ENCODE peak calls at places on chromosomes 11 and 22, in ten cellular contexts. One of them, this sample, is unnamed.
A peak's percentile ranks its signal among the peaks of the same experiment; 100 is the strongest.

GRCh38 chr22:40714514-40714966 is 35.3 kb downstream of the MCHR1 start:
- DNase-seq in DND-41: no peak
- DNase-seq in pancreas: no peak
- DNase-seq in COR-L47: peak; percentile 53
- DNase-seq in stimulated activated CD4-positive, alpha-beta T cell treated with anti-CD3 and anti-CD28 coated beads, Interleukin-2, amount 100 ng/mL, for 24 hours: no peak
- DNase-seq in lower lobe of right lung: no peak
- DNase-seq in HFF-Myc: no peak
- DNase-seq in GF-D8: no peak
- DNase-seq in mesothelial cell of epicardium: peak; percentile 53
- DNase-seq in KG1: no peak
- DNase-seq in this sample: peak; percentile 21

GRCh38 chr11:44615913-44616806 is 50.7 kb downstream of the CD82 start:
- DNase-seq in COR-L47: no peak
- DNase-seq in lower lobe of right lung: no peak
- DNase-seq in pancreas: peak; percentile 26
- DNase-seq in KG1: no peak
- DNase-seq in DND-41: no peak
- DNase-seq in GF-D8: no peak
- DNase-seq in HFF-Myc: no peak
- DNase-seq in mesothelial cell of epicardium: no peak
- DNase-seq in stimulated activated CD4-positive, alpha-beta T cell treated with anti-CD3 and anti-CD28 coated beads, Interleukin-2, amount 100 ng/mL, for 24 hours: no peak
- DNase-seq in this sample: no peak

GRCh38 chr11:71286701-71287643 is 34.6 kb upstream of the SHANK2 start:
- DNase-seq in mesothelial cell of epicardium: no peak
- DNase-seq in COR-L47: peak; percentile 18
- DNase-seq in GF-D8: no peak
- DNase-seq in HFF-Myc: peak; percentile 88
- DNase-seq in DND-41: no peak
- DNase-seq in KG1: no peak
- DNase-seq in pancreas: no peak
- DNase-seq in stimulated activated CD4-positive, alpha-beta T cell treated with anti-CD3 and anti-CD28 coated beads, Interleukin-2, amount 100 ng/mL, for 24 hours: no peak
- DNase-seq in lower lobe of right lung: peak; percentile 57
- DNase-seq in this sample: peak; percentile 77

GRCh38 chr22:26702906-26703830 is 45.8 kb downstream of the MIAT start:
- DNase-seq in stimulated activated CD4-positive, alpha-beta T cell treated with anti-CD3 and anti-CD28 coated beads, Interleukin-2, amount 100 ng/mL, for 24 hours: no peak
- DNase-seq in pancreas: no peak
- DNase-seq in GF-D8: no peak
- DNase-seq in lower lobe of right lung: no peak
- DNase-seq in DND-41: no peak
- DNase-seq in KG1: no peak
- DNase-seq in mesothelial cell of epicardium: no peak
- DNase-seq in COR-L47: no peak
- DNase-seq in HFF-Myc: no peak
- DNase-seq in this sample: no peak

GRCh38 chr11:63535734-63536133 is 874 bp upstream of the PLAAT4 start:
- DNase-seq in GF-D8: no peak
- DNase-seq in stimulated activated CD4-positive, alpha-beta T cell treated with anti-CD3 and anti-CD28 coated beads, Interleukin-2, amount 100 ng/mL, for 24 hours: peak; percentile 34
- DNase-seq in DND-41: no peak
- DNase-seq in lower lobe of right lung: no peak
- DNase-seq in KG1: no peak
- DNase-seq in HFF-Myc: no peak
- DNase-seq in COR-L47: no peak
- DNase-seq in mesothelial cell of epicardium: no peak
- DNase-seq in pancreas: no peak
- DNase-seq in this sample: no peak

GRCh38 chr11:33692013-33692504 is 8.6 kb downstream of the C11orf91 start:
- DNase-seq in stimulated activated CD4-positive, alpha-beta T cell treated with anti-CD3 and anti-CD28 coated beads, Interleukin-2, amount 100 ng/mL, for 24 hours: no peak
- DNase-seq in lower lobe of right lung: no peak
- DNase-seq in GF-D8: no peak
- DNase-seq in KG1: no peak
- DNase-seq in HFF-Myc: peak; percentile 94
- DNase-seq in pancreas: no peak
- DNase-seq in COR-L47: peak; percentile 91
- DNase-seq in mesothelial cell of epicardium: no peak
- DNase-seq in DND-41: no peak
- DNase-seq in this sample: peak; percentile 92

GRCh38 chr11:14860511-14860910 is 31.5 kb downstream of the CYP2R1 start:
- DNase-seq in stimulated activated CD4-positive, alpha-beta T cell treated with anti-CD3 and anti-CD28 coated beads, Interleukin-2, amount 100 ng/mL, for 24 hours: no peak
- DNase-seq in GF-D8: no peak
- DNase-seq in pancreas: no peak
- DNase-seq in mesothelial cell of epicardium: no peak
- DNase-seq in HFF-Myc: no peak
- DNase-seq in DND-41: no peak
- DNase-seq in COR-L47: no peak
- DNase-seq in lower lobe of right lung: no peak
- DNase-seq in KG1: no peak
- DNase-seq in this sample: no peak

GRCh38 chr11:6962673-6963072 is 36.4 kb downstream of the ZNF215 start:
- DNase-seq in lower lobe of right lung: no peak
- DNase-seq in DND-41: no peak
- DNase-seq in HFF-Myc: no peak
- DNase-seq in stimulated activated CD4-positive, alpha-beta T cell treated with anti-CD3 and anti-CD28 coated beads, Interleukin-2, amount 100 ng/mL, for 24 hours: no peak
- DNase-seq in mesothelial cell of epicardium: no peak
- DNase-seq in COR-L47: no peak
- DNase-seq in KG1: no peak
- DNase-seq in GF-D8: no peak
- DNase-seq in pancreas: no peak
- DNase-seq in this sample: no peak

GRCh38 chr11:58490827-58491226 is 17.1 kb downstream of the OR5B21 start:
- DNase-seq in DND-41: no peak
- DNase-seq in pancreas: no peak
- DNase-seq in mesothelial cell of epicardium: no peak
- DNase-seq in stimulated activated CD4-positive, alpha-beta T cell treated with anti-CD3 and anti-CD28 coated beads, Interleukin-2, amount 100 ng/mL, for 24 hours: no peak
- DNase-seq in COR-L47: peak; percentile 78
- DNase-seq in lower lobe of right lung: no peak
- DNase-seq in HFF-Myc: no peak
- DNase-seq in KG1: no peak
- DNase-seq in GF-D8: no peak
- DNase-seq in this sample: no peak

GRCh38 chr11:46278387-46279173 is 1.1 kb downstream of the CREB3L1 start:
- DNase-seq in HFF-Myc: no peak
- DNase-seq in stimulated activated CD4-positive, alpha-beta T cell treated with anti-CD3 and anti-CD28 coated beads, Interleukin-2, amount 100 ng/mL, for 24 hours: peak; percentile 56
- DNase-seq in GF-D8: no peak
- DNase-seq in KG1: no peak
- DNase-seq in lower lobe of right lung: peak; percentile 69
- DNase-seq in pancreas: peak; percentile 90
- DNase-seq in COR-L47: no peak
- DNase-seq in mesothelial cell of epicardium: peak; percentile 74
- DNase-seq in DND-41: no peak
- DNase-seq in this sample: no peak

GRCh38 chr11:110565690-110566336 is 136.1 kb downstream of the FDX1 start:
- DNase-seq in COR-L47: no peak
- DNase-seq in HFF-Myc: no peak
- DNase-seq in mesothelial cell of epicardium: no peak
- DNase-seq in lower lobe of right lung: peak; percentile 53
- DNase-seq in GF-D8: no peak
- DNase-seq in pancreas: no peak
- DNase-seq in KG1: no peak
- DNase-seq in DND-41: peak; percentile 31
- DNase-seq in stimulated activated CD4-positive, alpha-beta T cell treated with anti-CD3 and anti-CD28 coated beads, Interleukin-2, amount 100 ng/mL, for 24 hours: no peak
- DNase-seq in this sample: no peak

GRCh38 chr11:78444726-78445125 is 27.1 kb upstream of the GAB2 start:
- DNase-seq in DND-41: no peak
- DNase-seq in GF-D8: no peak
- DNase-seq in pancreas: no peak
- DNase-seq in COR-L47: no peak
- DNase-seq in HFF-Myc: no peak
- DNase-seq in mesothelial cell of epicardium: no peak
- DNase-seq in stimulated activated CD4-positive, alpha-beta T cell treated with anti-CD3 and anti-CD28 coated beads, Interleukin-2, amount 100 ng/mL, for 24 hours: no peak
- DNase-seq in lower lobe of right lung: no peak
- DNase-seq in KG1: no peak
- DNase-seq in this sample: no peak

GRCh38 chr11:12170984-12171383 is 60.6 kb downstream of the MICAL2 start:
- DNase-seq in stimulated activated CD4-positive, alpha-beta T cell treated with anti-CD3 and anti-CD28 coated beads, Interleukin-2, amount 100 ng/mL, for 24 hours: no peak
- DNase-seq in lower lobe of right lung: no peak
- DNase-seq in DND-41: no peak
- DNase-seq in KG1: no peak
- DNase-seq in pancreas: no peak
- DNase-seq in mesothelial cell of epicardium: no peak
- DNase-seq in HFF-Myc: no peak
- DNase-seq in COR-L47: no peak
- DNase-seq in GF-D8: no peak
- DNase-seq in this sample: peak; percentile 86

GRCh38 chr11:74319139-74319538 is 7.7 kb upstream of the P4HA3 start:
- DNase-seq in COR-L47: no peak
- DNase-seq in mesothelial cell of epicardium: no peak
- DNase-seq in HFF-Myc: peak; percentile 67
- DNase-seq in stimulated activated CD4-positive, alpha-beta T cell treated with anti-CD3 and anti-CD28 coated beads, Interleukin-2, amount 100 ng/mL, for 24 hours: no peak
- DNase-seq in KG1: no peak
- DNase-seq in GF-D8: no peak
- DNase-seq in pancreas: no peak
- DNase-seq in DND-41: no peak
- DNase-seq in lower lobe of right lung: no peak
- DNase-seq in this sample: peak; percentile 72

GRCh38 chr11:29279716-29280115 is 737.1 kb downstream of the KCNA4 start:
- DNase-seq in mesothelial cell of epicardium: no peak
- DNase-seq in stimulated activated CD4-positive, alpha-beta T cell treated with anti-CD3 and anti-CD28 coated beads, Interleukin-2, amount 100 ng/mL, for 24 hours: no peak
- DNase-seq in COR-L47: no peak
- DNase-seq in pancreas: no peak
- DNase-seq in HFF-Myc: no peak
- DNase-seq in GF-D8: no peak
- DNase-seq in lower lobe of right lung: no peak
- DNase-seq in DND-41: no peak
- DNase-seq in KG1: no peak
- DNase-seq in this sample: no peak

GRCh38 chr11:132202621-132203020 is 832.2 kb downstream of the NTM start:
- DNase-seq in mesothelial cell of epicardium: no peak
- DNase-seq in stimulated activated CD4-positive, alpha-beta T cell treated with anti-CD3 and anti-CD28 coated beads, Interleukin-2, amount 100 ng/mL, for 24 hours: no peak
- DNase-seq in lower lobe of right lung: no peak
- DNase-seq in COR-L47: no peak
- DNase-seq in GF-D8: no peak
- DNase-seq in pancreas: no peak
- DNase-seq in KG1: no peak
- DNase-seq in HFF-Myc: no peak
- DNase-seq in DND-41: no peak
- DNase-seq in this sample: no peak

GRCh38 chr11:19868281-19868821 is 155.7 kb downstream of the NAV2 start:
- DNase-seq in KG1: no peak
- DNase-seq in stimulated activated CD4-positive, alpha-beta T cell treated with anti-CD3 and anti-CD28 coated beads, Interleukin-2, amount 100 ng/mL, for 24 hours: no peak
- DNase-seq in HFF-Myc: no peak
- DNase-seq in DND-41: no peak
- DNase-seq in GF-D8: no peak
- DNase-seq in COR-L47: peak; percentile 78
- DNase-seq in mesothelial cell of epicardium: no peak
- DNase-seq in pancreas: no peak
- DNase-seq in lower lobe of right lung: no peak
- DNase-seq in this sample: no peak

GRCh38 chr11:335779-336665 is 15.4 kb upstream of the IFITM3 start:
- DNase-seq in pancreas: no peak
- DNase-seq in GF-D8: peak; percentile 53
- DNase-seq in HFF-Myc: no peak
- DNase-seq in stimulated activated CD4-positive, alpha-beta T cell treated with anti-CD3 and anti-CD28 coated beads, Interleukin-2, amount 100 ng/mL, for 24 hours: no peak
- DNase-seq in lower lobe of right lung: no peak
- DNase-seq in mesothelial cell of epicardium: no peak
- DNase-seq in DND-41: no peak
- DNase-seq in KG1: no peak
- DNase-seq in COR-L47: no peak
- DNase-seq in this sample: peak; percentile 78

GRCh38 chr22:45802074-45802473 is 130.4 kb downstream of the ATXN10 start:
- DNase-seq in pancreas: no peak
- DNase-seq in mesothelial cell of epicardium: no peak
- DNase-seq in DND-41: no peak
- DNase-seq in HFF-Myc: no peak
- DNase-seq in GF-D8: no peak
- DNase-seq in COR-L47: no peak
- DNase-seq in KG1: no peak
- DNase-seq in lower lobe of right lung: no peak
- DNase-seq in stimulated activated CD4-positive, alpha-beta T cell treated with anti-CD3 and anti-CD28 coated beads, Interleukin-2, amount 100 ng/mL, for 24 hours: no peak
- DNase-seq in this sample: no peak

GRCh38 chr22:38273135-38273761 is 438 bp upstream of the TMEM184B start:
- DNase-seq in KG1: no peak
- DNase-seq in HFF-Myc: no peak
- DNase-seq in GF-D8: no peak
- DNase-seq in mesothelial cell of epicardium: no peak
- DNase-seq in COR-L47: no peak
- DNase-seq in stimulated activated CD4-positive, alpha-beta T cell treated with anti-CD3 and anti-CD28 coated beads, Interleukin-2, amount 100 ng/mL, for 24 hours: no peak
- DNase-seq in lower lobe of right lung: no peak
- DNase-seq in pancreas: no peak
- DNase-seq in DND-41: no peak
- DNase-seq in this sample: no peak

GRCh38 chr11:109940816-109941215 is 152.4 kb upstream of the ZC3H12C start:
- DNase-seq in KG1: no peak
- DNase-seq in pancreas: no peak
- DNase-seq in DND-41: no peak
- DNase-seq in GF-D8: no peak
- DNase-seq in stimulated activated CD4-positive, alpha-beta T cell treated with anti-CD3 and anti-CD28 coated beads, Interleukin-2, amount 100 ng/mL, for 24 hours: no peak
- DNase-seq in HFF-Myc: peak; percentile 15
- DNase-seq in lower lobe of right lung: no peak
- DNase-seq in mesothelial cell of epicardium: no peak
- DNase-seq in COR-L47: no peak
- DNase-seq in this sample: no peak

GRCh38 chr22:44304354-44304753 is 8.4 kb downstream of the SHISAL1 start:
- DNase-seq in KG1: no peak
- DNase-seq in GF-D8: no peak
- DNase-seq in COR-L47: no peak
- DNase-seq in DND-41: no peak
- DNase-seq in pancreas: no peak
- DNase-seq in stimulated activated CD4-positive, alpha-beta T cell treated with anti-CD3 and anti-CD28 coated beads, Interleukin-2, amount 100 ng/mL, for 24 hours: no peak
- DNase-seq in mesothelial cell of epicardium: no peak
- DNase-seq in lower lobe of right lung: no peak
- DNase-seq in HFF-Myc: no peak
- DNase-seq in this sample: no peak

GRCh38 chr11:69000831-69001245 is 12.2 kb downstream of the MRGPRF start:
- DNase-seq in stimulated activated CD4-positive, alpha-beta T cell treated with anti-CD3 and anti-CD28 coated beads, Interleukin-2, amount 100 ng/mL, for 24 hours: no peak
- DNase-seq in KG1: no peak
- DNase-seq in HFF-Myc: peak; percentile 72
- DNase-seq in pancreas: peak; percentile 14
- DNase-seq in COR-L47: no peak
- DNase-seq in GF-D8: no peak
- DNase-seq in lower lobe of right lung: peak; percentile 29
- DNase-seq in mesothelial cell of epicardium: no peak
- DNase-seq in DND-41: no peak
- DNase-seq in this sample: peak; percentile 62

GRCh38 chr11:110196241-110196754 is 100.1 kb downstream of the RDX start:
- DNase-seq in pancreas: no peak
- DNase-seq in mesothelial cell of epicardium: no peak
- DNase-seq in GF-D8: no peak
- DNase-seq in KG1: no peak
- DNase-seq in COR-L47: no peak
- DNase-seq in stimulated activated CD4-positive, alpha-beta T cell treated with anti-CD3 and anti-CD28 coated beads, Interleukin-2, amount 100 ng/mL, for 24 hours: no peak
- DNase-seq in lower lobe of right lung: no peak
- DNase-seq in DND-41: no peak
- DNase-seq in HFF-Myc: peak; percentile 20
- DNase-seq in this sample: no peak

GRCh38 chr11:61273151-61274078 is 21.7 kb downstream of the VWCE start:
- DNase-seq in pancreas: no peak
- DNase-seq in stimulated activated CD4-positive, alpha-beta T cell treated with anti-CD3 and anti-CD28 coated beads, Interleukin-2, amount 100 ng/mL, for 24 hours: no peak
- DNase-seq in KG1: no peak
- DNase-seq in HFF-Myc: no peak
- DNase-seq in mesothelial cell of epicardium: no peak
- DNase-seq in lower lobe of right lung: peak; percentile 87
- DNase-seq in COR-L47: peak; percentile 37
- DNase-seq in GF-D8: no peak
- DNase-seq in DND-41: no peak
- DNase-seq in this sample: no peak

GRCh38 chr22:42770941-42771647 is 50.4 kb upstream of the A4GALT start:
- DNase-seq in stimulated activated CD4-positive, alpha-beta T cell treated with anti-CD3 and anti-CD28 coated beads, Interleukin-2, amount 100 ng/mL, for 24 hours: no peak
- DNase-seq in GF-D8: no peak
- DNase-seq in pancreas: no peak
- DNase-seq in HFF-Myc: no peak
- DNase-seq in COR-L47: no peak
- DNase-seq in mesothelial cell of epicardium: no peak
- DNase-seq in lower lobe of right lung: no peak
- DNase-seq in DND-41: no peak
- DNase-seq in KG1: no peak
- DNase-seq in this sample: no peak

This sample was measured in smooth muscle cell of the brain vasculature.